ENCODE peak calls at places on chromosomes 11 and 22, in five cellular contexts. J is HepG2, V is HEK293T, X is K562, D is SK-N-SH. U is an unnamed sample.

GRCh38 chr11:416757-417621 is 2.2 kb upstream of the SIGIRR start:
- DNase-seq in J (no peak), D (no peak), X (no peak), V (no peak), U (no peak)

GRCh38 chr11:126495281-126495680 is 139.8 kb downstream of the ST3GAL4 start:
- DNase-seq in V (no peak), X (no peak), D (no peak), J (no peak), U (no peak)

GRCh38 chr22:27642104-27642800 is 159.3 kb downstream of the MN1 start:
- DNase-seq in X (peak), D (peak), V (no peak), J (peak), U (no peak)

GRCh38 chr11:85316967-85317366 is 310.2 kb downstream of the DLG2 start:
- DNase-seq in D (no peak), X (no peak), J (no peak), V (no peak), U (peak)

GRCh38 chr11:118666331-118666730 is 13.1 kb downstream of the TREH start:
- DNase-seq in D (no peak), J (no peak), V (no peak), X (no peak), U (no peak)

GRCh38 chr22:44645083-44645482 is 56.9 kb upstream of the PRR5 start:
- DNase-seq in D (peak), J (peak), V (no peak), X (no peak), U (no peak)

GRCh38 chr11:123580557-123581275 is 73.7 kb downstream of the SCN3B start:
- DNase-seq in J (peak), D (peak), X (peak), V (peak), U (no peak)

GRCh38 chr11:29750392-29750791 is 266.4 kb downstream of the KCNA4 start:
- DNase-seq in J (no peak), D (no peak), X (no peak), V (no peak), U (no peak)

GRCh38 chr11:65575568-65576231 is at the start of gene EHBP1L1:
- DNase-seq in V (peak), D (peak), X (peak), J (no peak), U (peak)

GRCh38 chr11:16000065-16000464 is 356.3 kb downstream of the SOX6 start:
- DNase-seq in D (no peak), J (no peak), V (no peak), X (no peak), U (no peak)

GRCh38 chr11:33195391-33196190 is 34.3 kb upstream of the CSTF3 start:
- DNase-seq in D (no peak), J (no peak), V (no peak), X (no peak), U (no peak)

GRCh38 chr22:44361391-44362126 is 48.8 kb upstream of the SHISAL1 start:
- DNase-seq in X (no peak), J (no peak), V (no peak), D (no peak), U (no peak)

GRCh38 chr22:45742866-45743450 is 71.3 kb downstream of the ATXN10 start:
- DNase-seq in V (no peak), X (no peak), J (peak), D (no peak), U (no peak)

GRCh38 chr11:36817336-36817965 is 219.4 kb upstream of the RAG2 start:
- DNase-seq in V (no peak), J (no peak), X (no peak), D (no peak), U (no peak)

DNA sequence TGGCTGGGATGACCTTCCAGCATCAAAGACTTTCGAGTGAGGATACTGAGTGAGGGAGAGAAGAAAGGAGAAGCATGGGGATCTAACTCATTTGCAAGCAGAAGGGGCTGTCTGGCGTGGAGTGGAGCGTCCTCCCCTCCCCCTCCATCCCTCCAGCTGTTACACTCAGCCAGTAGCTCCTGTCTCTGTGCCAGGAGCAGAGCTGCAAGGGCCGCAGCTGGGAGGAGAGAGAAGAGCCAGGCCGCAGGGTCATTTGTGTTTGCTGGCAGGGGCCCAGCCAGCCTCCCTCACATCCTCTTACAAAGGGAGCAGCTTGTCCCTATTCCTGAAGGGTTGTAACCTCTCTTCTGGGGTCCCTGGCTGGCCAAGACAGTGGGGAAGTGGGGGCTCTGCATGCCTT is 58.0 kb downstream of the NECTIN1 start:
- DNase-seq in J (no peak), D (peak), V (no peak), X (no peak), U (no peak)
- TF ChIP-seq FOXM1 in J (no peak), D (no peak), V (no peak), X (no peak), U (no peak)

GRCh38 chr11:104078995-104079394 is 42.6 kb downstream of the DDI1 start:
- DNase-seq in J (no peak), D (no peak), V (no peak), X (no peak), U (no peak)
- TF ChIP-seq FOXM1 in J (no peak), D (no peak), V (no peak), X (no peak), U (no peak)

GRCh38 chr22:37660709-37661045 is 2.2 kb downstream of the PDXP start:
- DNase-seq in V (no peak), D (no peak), X (no peak), J (no peak), U (no peak)

GRCh38 chr22:37657590-37658132 is 862 bp upstream of the PDXP start:
- DNase-seq in X (no peak), D (peak), J (no peak), V (no peak), U (no peak)

GRCh38 chr22:37659066-37659896 is 758 bp downstream of the PDXP start:
- DNase-seq in X (peak), V (no peak), J (peak), D (peak), U (no peak)

GRCh38 chr22:37659897-37660708 is 1.6 kb downstream of the PDXP start:
- DNase-seq in D (no peak), V (no peak), J (no peak), X (no peak), U (no peak)

GRCh38 chr22:37658133-37659065 is at the start of gene PDXP:
- DNase-seq in X (peak), V (peak), J (peak), D (peak), U (peak)
- TF ChIP-seq FOXM1 in X (no peak), V (peak), J (no peak), D (no peak), U (no peak)

DNA sequence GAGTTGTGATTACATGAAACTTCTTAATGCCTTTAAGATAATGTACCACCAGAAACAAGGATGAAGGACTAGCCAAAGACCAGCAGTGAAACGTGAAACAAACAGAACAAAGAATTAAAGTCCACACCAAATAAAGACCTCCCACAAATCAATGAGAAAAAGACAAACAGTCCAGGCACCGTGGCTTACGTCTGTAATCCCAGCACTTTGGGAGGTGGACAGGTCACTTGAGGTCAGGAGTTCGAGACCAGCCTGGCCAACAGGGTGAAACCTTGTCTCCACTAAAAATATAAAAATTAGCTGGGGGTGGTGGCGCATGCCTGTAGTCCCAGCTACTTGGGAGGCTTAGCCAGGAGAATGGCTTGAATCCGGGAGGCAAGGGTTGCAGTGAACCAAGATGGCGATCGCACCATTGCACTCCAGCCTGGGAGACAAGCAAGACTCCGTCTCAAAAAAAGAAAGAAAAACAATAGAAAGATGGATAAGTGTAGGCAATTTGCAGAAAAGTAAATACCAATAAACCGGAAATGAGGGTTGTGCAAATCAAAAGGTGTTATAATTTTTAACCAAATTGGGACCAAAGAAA is 167.8 kb upstream of the GRK3 start:
- DNase-seq in J (peak), D (no peak), X (no peak), V (no peak), U (no peak)
- TF ChIP-seq FOXM1 in J (no peak), D (no peak), X (no peak), V (no peak), U (no peak)

DNA sequence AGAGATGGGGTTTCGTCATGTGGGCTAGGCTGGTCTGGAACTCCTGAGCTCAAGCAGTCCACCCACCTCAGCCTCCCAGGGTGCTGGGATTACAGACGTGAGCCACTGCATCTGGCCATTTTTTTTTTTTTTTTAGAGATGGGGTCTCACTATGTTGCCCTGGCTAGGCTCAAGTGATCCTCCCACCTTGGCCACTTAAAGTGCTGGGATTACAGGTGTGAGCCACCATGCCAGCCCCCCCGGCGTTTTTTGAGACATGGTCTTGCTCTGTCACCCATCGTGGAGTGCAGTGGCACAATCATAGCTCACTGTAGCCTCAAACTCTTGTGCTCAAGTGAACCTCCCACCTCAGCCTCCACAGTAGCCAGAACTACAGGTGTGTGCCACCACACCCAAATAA is 16.5 kb downstream of the RHBDD3 start:
- DNase-seq in X (no peak), V (no peak), J (no peak), D (no peak), U (no peak)
- TF ChIP-seq FOXM1 in X (no peak), V (no peak), J (no peak), D (no peak), U (no peak)

GRCh38 chr11:10622108-10622507 is 53.6 kb upstream of the LYVE1 start:
- DNase-seq in V (no peak), D (no peak), J (no peak), X (no peak), U (no peak)

GRCh38 chr11:10622957-10623787 is 54.7 kb upstream of the LYVE1 start:
- DNase-seq in X (no peak), J (no peak), V (no peak), D (no peak), U (no peak)

GRCh38 chr11:10625281-10625981 is 57.0 kb upstream of the LYVE1 start:
- DNase-seq in J (no peak), X (no peak), V (no peak), D (no peak), U (no peak)

GRCh38 chr11:10625982-10626311 is 57.5 kb upstream of the LYVE1 start:
- DNase-seq in V (no peak), J (no peak), X (no peak), D (no peak), U (no peak)

DNA sequence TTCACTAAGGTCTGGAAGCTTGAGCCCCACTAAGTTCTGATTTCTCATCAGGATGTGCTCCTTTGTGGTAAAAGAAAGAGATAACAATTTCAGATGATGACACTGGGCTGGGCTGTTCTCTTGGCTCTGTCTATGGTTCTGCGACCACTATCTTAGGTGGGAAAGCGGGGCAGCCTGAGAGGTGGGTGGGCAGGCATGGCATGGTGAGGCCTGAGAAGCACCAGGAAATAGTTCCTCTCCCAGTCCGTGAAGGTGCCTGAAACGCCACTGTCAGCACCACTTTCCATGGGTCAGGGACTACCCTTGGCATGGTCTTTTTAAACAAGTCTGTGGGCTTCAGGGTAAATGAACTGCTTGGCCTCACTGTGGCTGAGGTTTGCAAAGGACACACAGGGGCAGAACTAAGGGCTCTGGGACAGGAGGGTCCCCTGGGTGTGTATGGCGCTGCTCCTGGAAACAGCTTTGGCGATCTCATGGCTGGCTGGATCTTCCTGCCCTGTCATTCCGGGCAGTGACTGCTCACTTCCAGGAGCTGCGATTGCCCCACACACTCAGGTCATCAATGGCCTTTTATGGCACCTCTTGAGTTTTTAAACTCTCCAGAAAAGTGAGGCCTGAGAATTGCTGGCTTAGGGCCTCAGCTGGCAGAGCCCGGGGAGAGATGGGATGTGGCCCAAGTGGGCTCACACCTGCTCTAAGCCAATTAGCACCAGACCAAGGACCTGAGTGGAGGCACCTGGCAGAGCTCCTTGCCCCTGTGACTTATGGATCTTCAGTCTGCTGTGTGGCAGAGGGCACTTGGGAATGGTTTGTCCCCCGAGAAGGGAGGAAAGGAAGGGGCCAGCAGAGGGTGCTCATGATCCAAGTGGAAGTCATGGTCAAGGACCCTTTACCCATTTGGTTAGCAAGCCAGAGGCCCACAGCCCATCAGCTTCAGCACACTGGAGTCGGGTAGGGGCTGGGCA is 55.6 kb upstream of the LYVE1 start:
- DNase-seq in V (peak), D (peak), J (peak), X (peak), U (no peak)
- TF ChIP-seq FOXM1 in V (no peak), D (no peak), J (no peak), X (no peak), U (no peak)

GRCh38 chr22:17481424-17481823 is 81.9 kb upstream of the SLC25A18 start:
- DNase-seq in D (no peak), V (no peak), J (no peak), X (no peak), U (no peak)

GRCh38 chr22:17486313-17486712 is 77.0 kb upstream of the SLC25A18 start:
- DNase-seq in D (peak), X (peak), J (peak), V (no peak), U (no peak)

GRCh38 chr22:17486719-17487118 is 76.6 kb upstream of the SLC25A18 start:
- DNase-seq in X (no peak), J (no peak), D (no peak), V (no peak), U (no peak)

GRCh38 chr22:17483670-17484372 is 79.5 kb upstream of the SLC25A18 start:
- DNase-seq in J (no peak), D (no peak), X (no peak), V (no peak), U (no peak)

GRCh38 chr22:17484608-17485007 is 78.7 kb upstream of the SLC25A18 start:
- DNase-seq in J (no peak), V (no peak), D (no peak), X (no peak), U (no peak)
- TF ChIP-seq FOXM1 in J (no peak), V (no peak), D (no peak), X (no peak), U (no peak)

DNA sequence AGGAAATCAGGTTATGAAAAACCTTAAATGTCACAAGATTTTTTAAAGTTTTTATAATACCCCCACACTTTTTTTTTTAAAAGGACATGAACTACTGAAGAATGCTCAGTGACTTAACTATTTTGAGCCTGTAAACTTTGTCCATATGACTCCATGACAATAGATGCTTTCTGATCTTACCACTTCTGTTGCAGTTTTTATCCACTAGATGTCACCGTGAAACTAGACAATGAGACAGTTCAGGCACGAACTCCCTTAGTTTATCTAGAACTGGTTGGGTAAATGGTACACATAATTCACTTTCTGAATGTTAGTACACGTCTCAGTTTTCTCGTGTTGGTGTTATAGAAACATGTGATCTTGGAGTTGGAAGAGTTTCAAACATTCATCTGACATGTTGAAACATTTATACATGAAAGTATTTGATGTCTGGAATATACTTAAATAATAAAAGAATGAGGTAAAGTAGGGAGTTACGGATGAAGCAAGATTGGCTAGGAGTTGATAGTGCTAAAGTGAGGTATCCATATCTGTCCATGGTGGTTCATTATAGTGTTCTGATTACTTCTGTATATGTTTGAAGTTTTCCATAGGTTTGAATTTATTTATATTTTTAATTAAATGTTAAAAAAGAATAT is 8.1 kb downstream of the CCDC15 start:
- DNase-seq in D (peak), J (peak), X (peak), V (peak), U (peak)
- TF ChIP-seq FOXM1 in D (no peak), J (no peak), X (no peak), V (no peak), U (no peak)

GRCh38 chr11:70486731-70487130 is 88.4 kb downstream of the CTTN start:
- DNase-seq in V (no peak), X (no peak), J (no peak), D (no peak), U (no peak)

GRCh38 chr11:70489276-70489675 is 90.9 kb downstream of the CTTN start:
- DNase-seq in J (no peak), V (no peak), X (no peak), D (no peak), U (no peak)

GRCh38 chr11:70487160-70487559 is 88.8 kb downstream of the CTTN start:
- DNase-seq in V (no peak), J (no peak), D (no peak), X (no peak), U (no peak)

GRCh38 chr11:70487763-70488162 is 89.4 kb downstream of the CTTN start:
- DNase-seq in J (no peak), V (no peak), D (no peak), X (no peak), U (no peak)

DNA sequence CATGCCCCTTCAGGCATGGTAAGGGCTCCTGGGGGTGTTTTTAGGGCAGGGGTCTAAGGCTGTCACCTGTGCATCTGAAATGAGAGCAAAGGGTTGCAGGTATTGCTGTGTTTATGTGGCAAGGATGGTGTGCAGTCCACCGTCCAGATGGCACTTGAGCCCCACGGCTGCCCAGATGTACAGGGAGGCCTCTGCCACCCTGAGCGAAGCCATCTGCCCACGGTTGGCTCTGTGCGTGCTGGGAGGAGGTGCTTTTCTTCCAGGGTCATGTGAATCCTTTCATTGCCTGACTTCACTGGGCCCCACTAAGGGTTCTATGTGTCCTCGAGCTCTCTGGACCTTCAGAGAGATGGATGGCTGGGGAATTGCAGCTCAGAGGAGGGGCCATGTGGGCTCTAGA is 89.8 kb downstream of the CTTN start:
- DNase-seq in X (no peak), J (no peak), D (no peak), V (no peak), U (no peak)
- TF ChIP-seq FOXM1 in X (no peak), J (no peak), D (no peak), V (no peak), U (no peak)

U was measured in GM12878.